ENCODE peak calls at places on chromosomes 6 and 20, in six cellular contexts. I is iris pigment epithelial cell, L is right lobe of liver, K is HCEC 1CT, U is iPS-NIHi11, G is RWPE1. O is an unnamed sample.

GRCh38 chr6:93282521-93283031 is 136.8 kb downstream of the EPHA7 start:
- DNase-seq in G (no peak), L (peak), I (no peak), K (no peak), U (no peak), O (no peak)

GRCh38 chr6:53258774-53259155 is 90.0 kb downstream of the ELOVL5 start:
- DNase-seq in I (no peak), U (no peak), L (no peak), K (no peak), G (no peak), O (no peak)

GRCh38 chr6:121851056-121851455 is 415.6 kb downstream of the GJA1 start:
- DNase-seq in G (no peak), I (peak), U (peak), L (no peak), K (no peak), O (no peak)

GRCh38 chr6:152380351-152380767 is 256.8 kb downstream of the SYNE1 start:
- DNase-seq in K (peak), I (peak), U (no peak), G (peak), L (no peak), O (no peak)

GRCh38 chr20:4681441-4681840 is 40.3 kb upstream of the PRND start:
- DNase-seq in G (no peak), L (no peak), U (no peak), K (no peak), I (no peak), O (no peak)

GRCh38 chr20:48535556-48535955 is 292.2 kb downstream of the PREX1 start:
- DNase-seq in U (no peak), L (no peak), I (no peak), K (no peak), G (no peak), O (no peak)

GRCh38 chr20:55632592-55632991 is 372.7 kb downstream of the CBLN4 start:
- DNase-seq in K (no peak), L (no peak), I (no peak), G (no peak), U (no peak), O (no peak)

GRCh38 chr6:131948692-131949614 is 2.2 kb downstream of the CCN2 start:
- DNase-seq in I (peak), L (no peak), G (no peak), U (no peak), K (peak), O (no peak)

GRCh38 chr20:61976650-61977332 is 88.9 kb downstream of the TAF4 start:
- DNase-seq in I (no peak), U (no peak), K (no peak), G (no peak), L (no peak), O (no peak)

GRCh38 chr6:67615796-67616195 is 1019.3 kb upstream of the ADGRB3 start:
- DNase-seq in L (no peak), I (peak), K (peak), G (peak), U (no peak), O (no peak)

GRCh38 chr6:25389501-25389900 is 110.3 kb downstream of the CARMIL1 start:
- DNase-seq in L (no peak), U (no peak), G (peak), K (peak), I (peak), O (peak)

GRCh38 chr6:77124604-77125003 is 338.7 kb downstream of the HTR1B start:
- DNase-seq in U (no peak), K (peak), L (no peak), I (peak), G (no peak), O (peak)

O was measured in AG08396.